ENCODE peak calls at places on chromosomes 3 and 15, in eight cellular contexts. K is GM23248, J is fibroblast of lung, O is MM.1S, T is K562, H is astrocyte, G is neural progenitor cell, U is HepG2. I is an unnamed sample. For H3K79me2, the result is how much of the 10 kb centered on the place peaks cover.

GRCh38 chr3:188067932-188068331 is 86.0 kb upstream of the LPP start:
- DNase-seq in K (peak), J (peak), O (no peak), T (no peak), H (peak), G (no peak), U (no peak), I (peak)

GRCh38 chr15:101675796-101676582 is 23.8 kb upstream of the TM2D3 start:
- DNase-seq in K (peak), J (peak), O (no peak), T (no peak), H (peak), G (peak), U (no peak), I (peak)

GRCh38 chr3:112124901-112125607 is 8.0 kb downstream of the GCSAM start:
- DNase-seq in K (no peak), J (no peak), O (no peak), T (no peak), H (no peak), G (no peak), U (no peak), I (no peak)

GRCh38 chr15:77145370-77145769 is 74.5 kb upstream of the TSPAN3 start:
- DNase-seq in K (no peak), J (no peak), O (no peak), T (no peak), H (no peak), G (no peak), U (peak), I (no peak)

GRCh38 chr15:101043911-101044624 is 124.9 kb downstream of the LRRK1 start:
- DNase-seq in K (no peak), J (no peak), O (no peak), T (no peak), H (no peak), G (no peak), U (no peak), I (no peak)

GRCh38 chr15:99167640-99168039 is 62.8 kb downstream of the SYNM start:
- DNase-seq in K (no peak), J (no peak), O (no peak), T (no peak), H (no peak), G (no peak), U (no peak), I (no peak)

GRCh38 chr15:45146405-45146804 is 16.6 kb downstream of the DUOX1 start:
- DNase-seq in K (peak), J (no peak), O (no peak), T (no peak), H (no peak), G (no peak), U (no peak), I (no peak)

GRCh38 chr3:24305795-24306467 is 188.7 kb downstream of the THRB start:
- DNase-seq in K (peak), J (peak), O (no peak), T (peak), H (peak), G (peak), U (no peak), I (no peak)

GRCh38 chr15:33655488-33655887 is 312.8 kb upstream of the CHRM5 start:
- DNase-seq in K (no peak), J (no peak), O (no peak), T (no peak), H (no peak), G (no peak), U (no peak), I (no peak)

GRCh38 chr3:130255442-130255841 is 90.0 kb upstream of the COL6A5 start:
- DNase-seq in K (no peak), J (no peak), O (no peak), T (no peak), H (no peak), G (no peak), U (no peak), I (no peak)

GRCh38 chr3:145490088-145491055 is 670.6 kb downstream of the PLOD2 start:
- DNase-seq in K (no peak), J (no peak), O (no peak), T (no peak), H (no peak), G (no peak), U (no peak), I (no peak)

GRCh38 chr15:84734794-84735479 is 13.5 kb upstream of the ZNF592 start:
- DNase-seq in K (no peak), J (peak), O (peak), T (peak), H (peak), G (peak), U (peak), I (peak)

GRCh38 chr15:67820147-67820991 is 4.9 kb upstream of the SKOR1 start:
- DNase-seq in K (no peak), J (no peak), O (no peak), T (no peak), H (no peak), G (no peak), U (no peak), I (no peak)

GRCh38 chr3:86109434-86109833 is 881.5 kb downstream of the VGLL3 start:
- DNase-seq in K (no peak), J (no peak), O (no peak), T (no peak), H (no peak), G (no peak), U (no peak), I (no peak)

GRCh38 chr3:18012464-18012863 is 270.0 kb upstream of the TBC1D5 start:
- DNase-seq in K (no peak), J (no peak), O (no peak), T (no peak), H (peak), G (no peak), U (no peak), I (no peak)

GRCh38 chr15:69000091-69000490 is 14.4 kb upstream of the NOX5 start:
- DNase-seq in K (no peak), J (no peak), O (no peak), T (no peak), H (no peak), G (no peak), U (no peak), I (no peak)

GRCh38 chr3:125403789-125404188 is 28.7 kb upstream of the ZNF148 start:
- DNase-seq in K (peak), J (peak), O (no peak), T (no peak), H (peak), G (no peak), U (no peak), I (no peak)

GRCh38 chr3:115512565-115513410 is 110.5 kb upstream of the GAP43 start:
- DNase-seq in K (peak), J (peak), O (no peak), T (peak), H (peak), G (peak), U (no peak), I (peak)

GRCh38 chr3:135216659-135217058 is 421.6 kb downstream of the EPHB1 start:
- DNase-seq in K (no peak), J (no peak), O (no peak), T (no peak), H (no peak), G (no peak), U (no peak), I (no peak)

GRCh38 chr15:101254157-101255065 is 2.6 kb upstream of the CHSY1 start:
- DNase-seq in K (no peak), J (no peak), O (no peak), T (no peak), H (no peak), G (no peak), U (no peak), I (no peak)

GRCh38 chr3:183369626-183370025 is 58.8 kb downstream of the MCF2L2 start:
- DNase-seq in K (peak), J (no peak), O (no peak), T (no peak), H (no peak), G (no peak), U (no peak), I (peak)

GRCh38 chr15:42077680-42078079 is 16.7 kb downstream of the PLA2G4D start:
- DNase-seq in K (no peak), J (no peak), O (no peak), T (peak), H (no peak), G (no peak), U (no peak), I (no peak)

GRCh38 chr15:72197460-72198409 is at the start of gene GRAMD2A:
- DNase-seq in K (peak), J (peak), O (no peak), T (no peak), H (peak), G (peak), U (no peak), I (peak)

GRCh38 chr15:94620632-94621031 is 389.3 kb downstream of the MCTP2 start:
- DNase-seq in K (no peak), J (no peak), O (no peak), T (no peak), H (no peak), G (no peak), U (no peak), I (no peak)

GRCh38 chr15:44296625-44297524 is 8.4 kb downstream of the GOLM2 start:
- DNase-seq in K (peak), J (peak), O (no peak), T (peak), H (peak), G (no peak), U (peak), I (peak)

GRCh38 chr15:95663156-95663831 is 667.2 kb upstream of the NR2F2 start:
- DNase-seq in K (peak), J (peak), O (no peak), T (no peak), H (peak), G (no peak), U (no peak), I (peak)

GRCh38 chr15:83404143-83404542 is 43.0 kb upstream of the SH3GL3 start:
- DNase-seq in K (no peak), J (no peak), O (no peak), T (no peak), H (no peak), G (no peak), U (no peak), I (no peak)

GRCh38 chr15:101138913-101139880 is 112.7 kb downstream of the CHSY1 start:
- DNase-seq in K (no peak), J (peak), O (peak), T (no peak), H (peak), G (no peak), U (no peak), I (no peak)

GRCh38 chr3:87549208-87549607 is 272.8 kb upstream of the POU1F1 start:
- DNase-seq in K (no peak), J (no peak), O (no peak), T (no peak), H (no peak), G (no peak), U (no peak), I (no peak)

GRCh38 chr3:87548271-87548670 is 271.9 kb upstream of the POU1F1 start:
- DNase-seq in K (no peak), J (no peak), O (no peak), T (no peak), H (no peak), G (no peak), U (no peak), I (no peak)

GRCh38 chr3:87541711-87542110 is 265.3 kb upstream of the POU1F1 start:
- DNase-seq in K (no peak), J (no peak), O (no peak), T (no peak), H (no peak), G (no peak), U (no peak), I (peak)

DNA sequence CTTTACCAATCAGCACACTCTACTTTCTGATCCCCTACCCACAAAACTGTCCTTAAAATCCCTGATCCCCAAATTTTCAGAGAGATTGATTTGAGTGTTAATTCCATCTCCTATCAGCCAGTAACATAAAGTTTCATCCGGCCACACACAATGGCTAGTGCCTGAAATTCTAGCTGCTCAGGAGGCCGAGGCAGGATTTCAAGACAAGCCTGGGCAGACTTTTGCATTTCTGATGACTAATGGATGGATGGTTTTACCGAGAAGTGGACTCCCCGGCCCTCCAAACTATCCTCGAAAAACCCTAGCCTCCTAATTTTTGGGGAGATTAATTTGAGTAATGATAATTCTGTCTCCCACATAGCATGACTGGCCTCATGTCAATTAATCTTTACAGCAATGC is 269.8 kb upstream of the POU1F1 start:
- DNase-seq in K (no peak), J (no peak), O (no peak), T (no peak), H (no peak), G (no peak), U (no peak), I (peak)
- H3K9ac ChIP-seq in K (no peak), J (no peak), O (no peak), T (no peak), H (no peak), G (no peak), U (no peak), I (no peak)

DNA sequence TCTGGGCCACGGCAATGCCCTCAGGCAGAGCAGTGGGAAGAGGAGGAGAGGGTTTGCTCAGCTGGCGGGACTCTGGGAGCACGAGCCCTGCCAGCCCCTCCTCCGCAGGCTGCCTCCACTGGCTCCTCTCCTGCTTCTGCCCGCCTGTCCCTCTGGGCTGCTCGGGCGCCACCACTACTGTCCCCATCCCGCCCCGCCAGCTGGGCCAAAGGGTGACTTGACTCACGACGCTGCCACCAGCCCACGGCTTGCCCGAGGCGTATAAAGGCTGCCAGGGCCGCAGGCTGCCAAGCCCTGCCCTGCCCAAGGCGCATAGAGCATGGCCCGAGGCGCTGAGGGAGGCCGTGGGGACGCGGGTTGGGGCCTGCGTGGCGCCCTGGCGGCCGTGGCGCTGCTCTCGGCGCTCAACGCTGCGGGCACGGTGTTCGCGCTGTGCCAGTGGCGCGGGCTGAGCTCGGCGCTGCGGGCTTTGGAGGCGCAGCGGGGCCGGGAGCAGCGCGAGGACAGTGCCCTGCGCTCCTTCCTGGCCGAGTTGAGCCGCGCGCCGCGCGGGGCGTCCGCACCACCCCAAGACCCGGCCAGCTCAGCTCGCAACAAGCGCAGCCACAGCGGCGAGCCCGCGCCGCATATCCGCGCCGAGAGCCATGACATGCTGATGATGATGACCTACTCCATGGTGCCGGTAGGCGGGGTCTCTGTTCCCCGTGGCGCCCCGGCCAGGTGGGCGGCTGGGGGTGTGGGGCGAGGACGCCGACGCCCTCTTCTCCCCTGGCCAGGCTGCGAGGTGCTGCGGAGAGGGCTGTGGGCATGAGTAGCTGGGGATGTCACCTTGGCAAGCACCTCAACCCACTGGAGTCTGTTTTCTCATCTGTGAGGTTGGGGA is at the start of gene GLDN:
- DNase-seq in K (peak), J (peak), O (no peak), T (no peak), H (peak), G (peak), U (no peak), I (peak)
- TF ChIP-seq EZH2 in K (no peak), J (peak), O (no peak), T (no peak), H (no peak), G (peak), U (no peak), I (peak)

GRCh38 chr15:65556622-65557021 is 26.4 kb downstream of the HACD3 start:
- DNase-seq in K (no peak), J (no peak), O (no peak), T (no peak), H (no peak), G (no peak), U (no peak), I (no peak)
- H3K79me2 ChIP-seq in K (under half), J (under half), O (under half), T (under half), H (under half), G (half or more), U (under half), I (under half)

GRCh38 chr3:46299608-46300460 is 54.1 kb upstream of the CCR2 start:
- DNase-seq in K (no peak), J (no peak), O (peak), T (no peak), H (no peak), G (no peak), U (no peak), I (peak)
- H3K9ac ChIP-seq in K (no peak), J (no peak), O (peak), T (no peak), H (no peak), G (no peak), U (no peak), I (no peak)